ENCODE peak calls at places on chromosomes 13 and 19, in four cellular contexts. N is NCI-H1105 treated with DMSO at 0.1 percent for 48 hours; H is progenitor cell of endocrine pancreas; A is stimulated activated CD8-positive, alpha-beta memory T cell treated with anti-CD3 and anti-CD28 coated beads, Interleukin-7, amount 100 ng/mL, for 24 hours. L is an unnamed sample.

GRCh38 chr13:40389081-40389641 is 277.3 kb downstream of the FOXO1 start:
- DNase-seq in N (no peak), H (no peak), A (peak), L (no peak)

GRCh38 chr19:29290853-29291252 is 77.9 kb upstream of the UQCRFS1 start:
- DNase-seq in N (no peak), H (no peak), A (no peak), L (no peak)

GRCh38 chr13:47433461-47434005 is 536.7 kb upstream of the HTR2A start:
- DNase-seq in N (no peak), H (no peak), A (no peak), L (no peak)

GRCh38 chr19:7152568-7152967 is 83.1 kb downstream of the ZNF557 start:
- DNase-seq in N (no peak), H (no peak), A (no peak), L (no peak)

GRCh38 chr13:94433055-94433947 is 46.2 kb downstream of the DCT start:
- DNase-seq in N (peak), H (no peak), A (no peak), L (peak)

GRCh38 chr19:16338470-16339360 is 14.1 kb downstream of the KLF2 start:
- DNase-seq in N (no peak), H (no peak), A (no peak), L (no peak)

GRCh38 chr19:41540041-41540695 is 35.8 kb upstream of the CEACAM21 start:
- DNase-seq in N (no peak), H (no peak), A (no peak), L (no peak)

GRCh38 chr13:27125357-27126282 is 46.0 kb downstream of the USP12 start:
- DNase-seq in N (no peak), H (no peak), A (no peak), L (no peak)

GRCh38 chr13:23722726-23723453 is 152.7 kb downstream of the TNFRSF19 start:
- DNase-seq in N (no peak), H (no peak), A (no peak), L (no peak)

GRCh38 chr13:51318015-51318414 is 21.5 kb upstream of the SERPINE3 start:
- DNase-seq in N (no peak), H (no peak), A (no peak), L (no peak)

GRCh38 chr19:11699931-11700794 is 38.6 kb downstream of the ZNF823 start:
- DNase-seq in N (peak), H (no peak), A (no peak), L (no peak)

GRCh38 chr13:74290324-74290773 is 156.1 kb upstream of the KLF12 start:
- DNase-seq in N (peak), H (no peak), A (no peak), L (peak)

GRCh38 chr13:110228936-110229904 is 77.7 kb downstream of the COL4A1 start:
- DNase-seq in N (no peak), H (no peak), A (no peak), L (no peak)

GRCh38 chr19:9011875-9012274 is 1.7 kb upstream of the MUC16 start:
- DNase-seq in N (no peak), H (no peak), A (no peak), L (no peak)

GRCh38 chr19:40808497-40808896 is 9.5 kb downstream of the EGLN2 start:
- DNase-seq in N (no peak), H (no peak), A (no peak), L (no peak)

GRCh38 chr19:13978306-13978705 is 26.0 kb downstream of the DCAF15 start:
- DNase-seq in N (peak), H (peak), A (no peak), L (peak)

GRCh38 chr13:74819549-74819948 is 662.4 kb downstream of the TBC1D4 start:
- DNase-seq in N (no peak), H (no peak), A (no peak), L (no peak)

GRCh38 chr19:1136201-1136600 is 32.4 kb downstream of the GPX4 start:
- DNase-seq in N (no peak), H (no peak), A (no peak), L (no peak)

GRCh38 chr13:49620170-49620621 is 8.1 kb upstream of the ARL11 start:
- DNase-seq in N (no peak), H (no peak), A (no peak), L (no peak)

GRCh38 chr19:6739884-6740588 is 556 bp downstream of the TRIP10 start:
- DNase-seq in N (no peak), H (no peak), A (no peak), L (no peak)

GRCh38 chr13:23579072-23579885 is 9.1 kb downstream of the TNFRSF19 start:
- DNase-seq in N (peak), H (peak), A (peak), L (peak)

GRCh38 chr19:55071913-55072312 is 3.8 kb upstream of the EPS8L1 start:
- DNase-seq in N (no peak), H (no peak), A (no peak), L (no peak)

GRCh38 chr13:105193026-105193425 is 1342.4 kb downstream of the EFNB2 start:
- DNase-seq in N (no peak), H (no peak), A (no peak), L (no peak)

GRCh38 chr13:21399741-21400140 is 59.4 kb downstream of the ZDHHC20 start:
- DNase-seq in N (no peak), H (no peak), A (no peak), L (no peak)

L was measured in NCI-H748 treated with DMSO at 0.1 percent for 48 hours.